ENCODE peak calls at places on chromosomes 2 and 18, in six cellular contexts. One of them, this sample, is unnamed.

GRCh38 chr2:215207041-215207440 is 68.6 kb upstream of the ABCA12 start:
- DNase-seq in A549: no peak
- DNase-seq in endothelial cell of umbilical vein: no peak
- DNase-seq in HepG2: no peak
- DNase-seq in WTC11: no peak
- DNase-seq in H1: no peak
- DNase-seq in this sample: no peak

GRCh38 chr2:67733517-67733916 is 329.3 kb downstream of the C1D start:
- DNase-seq in A549: peak; percentile 30
- DNase-seq in endothelial cell of umbilical vein: peak; percentile 55
- DNase-seq in HepG2: peak; percentile 8
- DNase-seq in WTC11: peak; percentile 70
- DNase-seq in H1: peak; percentile 21
- DNase-seq in this sample: no peak

GRCh38 chr2:29518010-29518409 is 402.8 kb downstream of the CLIP4 start:
- DNase-seq in A549: no peak
- DNase-seq in endothelial cell of umbilical vein: no peak
- DNase-seq in HepG2: no peak
- DNase-seq in WTC11: no peak
- DNase-seq in H1: no peak
- DNase-seq in this sample: no peak

GRCh38 chr2:27075219-27075871 is 3.1 kb upstream of the EMILIN1 start:
- DNase-seq in A549: no peak
- DNase-seq in endothelial cell of umbilical vein: peak; percentile 33
- DNase-seq in HepG2: no peak
- DNase-seq in WTC11: no peak
- DNase-seq in H1: no peak
- DNase-seq in this sample: peak; percentile 58

GRCh38 chr2:64403426-64403825 is 50.5 kb upstream of the LGALSL start:
- DNase-seq in A549: no peak
- DNase-seq in endothelial cell of umbilical vein: no peak
- DNase-seq in HepG2: no peak
- DNase-seq in WTC11: no peak
- DNase-seq in H1: no peak
- DNase-seq in this sample: no peak

GRCh38 chr2:201130524-201131186 is 14.7 kb downstream of the CFLAR start:
- DNase-seq in A549: peak; percentile 52
- DNase-seq in endothelial cell of umbilical vein: peak; percentile 98
- DNase-seq in HepG2: no peak
- DNase-seq in WTC11: no peak
- DNase-seq in H1: no peak
- DNase-seq in this sample: peak; percentile 39

GRCh38 chr18:11096839-11097750 is 52.3 kb downstream of the PIEZO2 start:
- DNase-seq in A549: no peak
- DNase-seq in endothelial cell of umbilical vein: no peak
- DNase-seq in HepG2: no peak
- DNase-seq in WTC11: no peak
- DNase-seq in H1: no peak
- DNase-seq in this sample: no peak

GRCh38 chr2:25279091-25279651 is 62.6 kb downstream of the DNMT3A start:
- DNase-seq in A549: no peak
- DNase-seq in endothelial cell of umbilical vein: peak; percentile 36
- DNase-seq in HepG2: no peak
- DNase-seq in WTC11: no peak
- DNase-seq in H1: no peak
- DNase-seq in this sample: no peak

GRCh38 chr2:127106457-127106997 is 427 bp downstream of the BIN1 start:
- DNase-seq in A549: peak; percentile 24
- DNase-seq in endothelial cell of umbilical vein: no peak
- DNase-seq in HepG2: no peak
- DNase-seq in WTC11: peak; percentile 51
- DNase-seq in H1: no peak
- DNase-seq in this sample: no peak

GRCh38 chr2:216299130-216299529 is 73.2 kb downstream of the MARCHF4 start:
- DNase-seq in A549: no peak
- DNase-seq in endothelial cell of umbilical vein: no peak
- DNase-seq in HepG2: no peak
- DNase-seq in WTC11: no peak
- DNase-seq in H1: no peak
- DNase-seq in this sample: no peak

GRCh38 chr2:84970956-84971798 is at the start of gene KCMF1:
- DNase-seq in A549: peak; percentile 89
- DNase-seq in endothelial cell of umbilical vein: peak; percentile 30
- DNase-seq in HepG2: no peak
- DNase-seq in WTC11: peak; percentile 74
- DNase-seq in H1: no peak
- DNase-seq in this sample: peak; percentile 82

GRCh38 chr2:45826889-45827635 is 175.6 kb downstream of the PRKCE start:
- DNase-seq in A549: no peak
- DNase-seq in endothelial cell of umbilical vein: peak; percentile 48
- DNase-seq in HepG2: no peak
- DNase-seq in WTC11: no peak
- DNase-seq in H1: no peak
- DNase-seq in this sample: no peak

GRCh38 chr2:69616755-69617154 is 26.8 kb downstream of the AAK1 start:
- DNase-seq in A549: no peak
- DNase-seq in endothelial cell of umbilical vein: peak; percentile 39
- DNase-seq in HepG2: no peak
- DNase-seq in WTC11: no peak
- DNase-seq in H1: no peak
- DNase-seq in this sample: no peak

GRCh38 chr2:169877406-169877805 is 50.2 kb downstream of the UBR3 start:
- DNase-seq in A549: peak; percentile 54
- DNase-seq in endothelial cell of umbilical vein: peak; percentile 31
- DNase-seq in HepG2: peak; percentile 31
- DNase-seq in WTC11: no peak
- DNase-seq in H1: no peak
- DNase-seq in this sample: no peak

GRCh38 chr18:42068030-42068429 is 113.0 kb downstream of the PIK3C3 start:
- DNase-seq in A549: no peak
- DNase-seq in endothelial cell of umbilical vein: no peak
- DNase-seq in HepG2: no peak
- DNase-seq in WTC11: no peak
- DNase-seq in H1: no peak
- DNase-seq in this sample: no peak
- TF ChIP-seq JUN in A549: no peak
- TF ChIP-seq JUN in endothelial cell of umbilical vein: no peak
- TF ChIP-seq JUN in HepG2: no peak
- TF ChIP-seq JUN in WTC11: no peak
- TF ChIP-seq JUN in H1: no peak
- TF ChIP-seq JUN in this sample: no peak

DNA sequence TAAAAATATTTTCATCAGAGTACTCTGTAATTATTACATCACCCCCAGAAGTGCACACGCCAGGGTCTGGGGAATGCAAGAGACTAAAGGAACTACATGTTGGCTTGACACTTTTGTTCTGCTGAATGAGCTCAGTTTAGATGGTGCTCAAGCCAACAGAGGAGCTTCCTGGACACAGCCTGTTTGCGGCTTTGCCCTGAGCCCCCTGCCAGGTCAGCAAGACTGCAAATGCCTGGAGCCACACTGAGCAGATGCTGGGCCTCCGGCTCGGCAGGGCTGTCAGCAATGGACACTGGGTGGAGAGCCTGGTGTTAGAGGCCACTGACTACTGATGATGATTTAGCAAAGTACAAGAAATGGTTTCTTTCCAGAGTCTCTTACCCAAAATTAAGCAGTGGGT is 31.9 kb downstream of the PTPN18 start:
- DNase-seq in A549: no peak
- DNase-seq in endothelial cell of umbilical vein: no peak
- DNase-seq in HepG2: no peak
- DNase-seq in WTC11: no peak
- DNase-seq in H1: no peak
- DNase-seq in this sample: no peak
- TF ChIP-seq JUN in A549: no peak
- TF ChIP-seq JUN in endothelial cell of umbilical vein: no peak
- TF ChIP-seq JUN in HepG2: no peak
- TF ChIP-seq JUN in WTC11: no peak
- TF ChIP-seq JUN in H1: no peak
- TF ChIP-seq JUN in this sample: no peak

GRCh38 chr2:229261076-229261475 is 10.0 kb downstream of the PID1 start:
- DNase-seq in A549: no peak
- DNase-seq in endothelial cell of umbilical vein: no peak
- DNase-seq in HepG2: no peak
- DNase-seq in WTC11: no peak
- DNase-seq in H1: no peak
- DNase-seq in this sample: no peak

GRCh38 chr2:229261599-229261998 is 9.5 kb downstream of the PID1 start:
- DNase-seq in A549: no peak
- DNase-seq in endothelial cell of umbilical vein: no peak
- DNase-seq in HepG2: no peak
- DNase-seq in WTC11: no peak
- DNase-seq in H1: no peak
- DNase-seq in this sample: no peak

GRCh38 chr2:229252996-229253395 is 18.1 kb downstream of the PID1 start:
- DNase-seq in A549: no peak
- DNase-seq in endothelial cell of umbilical vein: no peak
- DNase-seq in HepG2: no peak
- DNase-seq in WTC11: no peak
- DNase-seq in H1: no peak
- DNase-seq in this sample: no peak

GRCh38 chr2:229254206-229254605 is 16.9 kb downstream of the PID1 start:
- DNase-seq in A549: no peak
- DNase-seq in endothelial cell of umbilical vein: no peak
- DNase-seq in HepG2: no peak
- DNase-seq in WTC11: no peak
- DNase-seq in H1: no peak
- DNase-seq in this sample: no peak

DNA sequence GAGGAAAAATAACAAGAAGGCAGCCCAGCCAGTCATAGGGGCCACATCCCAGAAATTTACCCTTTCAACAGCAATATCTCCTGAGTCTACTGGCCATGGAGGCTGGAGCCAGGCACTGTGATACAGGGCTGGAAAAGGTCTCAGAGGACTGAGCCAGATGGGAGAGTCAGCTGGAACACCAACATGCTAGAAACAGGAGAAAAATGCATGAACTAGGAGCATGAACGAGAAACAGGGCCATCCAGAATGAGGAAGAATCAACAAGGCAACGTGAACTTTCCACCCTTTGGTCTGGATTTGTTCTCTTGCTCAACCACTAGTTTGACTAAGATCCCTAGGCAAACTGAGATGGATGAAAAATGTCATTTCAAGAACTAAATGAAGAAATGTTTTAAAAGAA is 13.1 kb downstream of the PID1 start:
- DNase-seq in A549: no peak
- DNase-seq in endothelial cell of umbilical vein: no peak
- DNase-seq in HepG2: no peak
- DNase-seq in WTC11: no peak
- DNase-seq in H1: no peak
- DNase-seq in this sample: no peak
- TF ChIP-seq JUN in A549: no peak
- TF ChIP-seq JUN in endothelial cell of umbilical vein: no peak
- TF ChIP-seq JUN in HepG2: no peak
- TF ChIP-seq JUN in WTC11: no peak
- TF ChIP-seq JUN in H1: no peak
- TF ChIP-seq JUN in this sample: no peak

GRCh38 chr2:105127288-105127915 is 89.5 kb downstream of the MRPS9 start:
- DNase-seq in A549: no peak
- DNase-seq in endothelial cell of umbilical vein: no peak
- DNase-seq in HepG2: no peak
- DNase-seq in WTC11: no peak
- DNase-seq in H1: no peak
- DNase-seq in this sample: no peak

GRCh38 chr2:105125428-105125827 is 87.6 kb downstream of the MRPS9 start:
- DNase-seq in A549: peak; percentile 31
- DNase-seq in endothelial cell of umbilical vein: no peak
- DNase-seq in HepG2: peak; percentile 12
- DNase-seq in WTC11: peak; percentile 34
- DNase-seq in H1: no peak
- DNase-seq in this sample: no peak

GRCh38 chr2:105129722-105130232 is 91.9 kb downstream of the MRPS9 start:
- DNase-seq in A549: no peak
- DNase-seq in endothelial cell of umbilical vein: no peak
- DNase-seq in HepG2: no peak
- DNase-seq in WTC11: no peak
- DNase-seq in H1: no peak
- DNase-seq in this sample: no peak

GRCh38 chr2:105125920-105126319 is 88.1 kb downstream of the MRPS9 start:
- DNase-seq in A549: no peak
- DNase-seq in endothelial cell of umbilical vein: no peak
- DNase-seq in HepG2: no peak
- DNase-seq in WTC11: peak; percentile 24
- DNase-seq in H1: no peak
- DNase-seq in this sample: no peak

DNA sequence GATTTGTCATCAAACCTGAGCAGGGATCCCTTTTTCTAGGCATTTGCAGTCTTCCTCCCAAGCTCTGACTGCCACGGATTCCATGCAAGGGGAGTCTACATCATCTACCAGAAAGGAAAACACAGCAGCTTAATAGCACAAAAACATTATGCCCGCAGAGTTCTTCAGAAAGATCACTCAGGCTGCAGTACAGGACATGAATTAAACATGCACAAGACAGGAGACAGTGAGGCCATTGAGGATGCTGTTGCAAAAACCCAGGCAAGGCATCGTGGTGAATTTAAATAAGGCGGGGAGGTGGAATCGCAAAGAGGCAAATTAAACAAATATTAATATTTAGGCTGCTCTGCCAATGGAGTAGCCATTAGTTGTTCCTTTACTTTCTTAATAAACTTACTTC is 88.5 kb downstream of the MRPS9 start:
- DNase-seq in A549: no peak
- DNase-seq in endothelial cell of umbilical vein: no peak
- DNase-seq in HepG2: no peak
- DNase-seq in WTC11: no peak
- DNase-seq in H1: no peak
- DNase-seq in this sample: no peak
- TF ChIP-seq JUN in A549: no peak
- TF ChIP-seq JUN in endothelial cell of umbilical vein: no peak
- TF ChIP-seq JUN in HepG2: no peak
- TF ChIP-seq JUN in WTC11: no peak
- TF ChIP-seq JUN in H1: no peak
- TF ChIP-seq JUN in this sample: no peak